ENCODE peak calls at places on chromosome 21, in six cellular contexts. B, X, T, L, D and S are unnamed samples.

GRCh38 chr21:37119421-37120218 is 46.6 kb downstream of the TTC3 start:
- DNase-seq in B (no peak), X (no peak), T (no peak), L (no peak), D (no peak), S (no peak)

GRCh38 chr21:21682172-21682571 is 684.0 kb downstream of the NCAM2 start:
- DNase-seq in B (no peak), X (no peak), T (no peak), L (no peak), D (no peak), S (no peak)

GRCh38 chr21:38167345-38167744 is 89.4 kb upstream of the KCNJ15 start:
- DNase-seq in B (no peak), X (no peak), T (no peak), L (no peak), D (no peak), S (no peak)

GRCh38 chr21:15732290-15732995 is 2.7 kb downstream of the USP25 start:
- DNase-seq in B (no peak), X (no peak), T (no peak), L (peak; percentile 18), D (no peak), S (no peak)

GRCh38 chr21:28704746-28705145 is 287.9 kb downstream of the LTN1 start:
- DNase-seq in B (no peak), X (no peak), T (no peak), L (no peak), D (no peak), S (no peak)

GRCh38 chr21:40254540-40255455 is 387.6 kb downstream of the PCP4 start:
- DNase-seq in B (no peak), X (no peak), T (no peak), L (no peak), D (no peak), S (no peak)

GRCh38 chr21:37899141-37899540 is 17.1 kb downstream of the KCNJ6 start:
- DNase-seq in B (no peak), X (no peak), T (no peak), L (no peak), D (no peak), S (no peak)

GRCh38 chr21:36563301-36563926 is 83.5 kb upstream of the CLDN14 start:
- DNase-seq in B (no peak), X (no peak), T (no peak), L (no peak), D (no peak), S (peak; percentile 30)

GRCh38 chr21:44804762-44805161 is 3.1 kb upstream of the UBE2G2 start:
- DNase-seq in B (no peak), X (no peak), T (no peak), L (no peak), D (no peak), S (no peak)

GRCh38 chr21:38386967-38387366 is 111.3 kb downstream of the ERG start:
- DNase-seq in B (no peak), X (no peak), T (no peak), L (no peak), D (no peak), S (no peak)

GRCh38 chr21:29299046-29299905 is 554 bp downstream of the BACH1 start:
- DNase-seq in B (peak; percentile 46), X (peak; percentile 64), T (peak; percentile 69), L (peak; percentile 73), D (peak; percentile 67), S (no peak)

GRCh38 chr21:44018813-44019567 is 6.9 kb downstream of the TRAPPC10 start:
- DNase-seq in B (no peak), X (no peak), T (no peak), L (no peak), D (no peak), S (no peak)

GRCh38 chr21:15264084-15264483 is 199.3 kb upstream of the NRIP1 start:
- DNase-seq in B (no peak), X (no peak), T (no peak), L (no peak), D (no peak), S (no peak)

GRCh38 chr21:33028759-33029511 is 3.2 kb downstream of the OLIG2 start:
- DNase-seq in B (no peak), X (no peak), T (no peak), L (no peak), D (no peak), S (no peak)

GRCh38 chr21:36846624-36847023 is 119.8 kb downstream of the HLCS start:
- DNase-seq in B (no peak), X (no peak), T (no peak), L (no peak), D (no peak), S (no peak)

GRCh38 chr21:39064325-39065012 is 118.8 kb downstream of the PSMG1 start:
- DNase-seq in B (no peak), X (no peak), T (no peak), L (no peak), D (no peak), S (no peak)

GRCh38 chr21:38272215-38272614 is 15.4 kb downstream of the KCNJ15 start:
- DNase-seq in B (no peak), X (no peak), T (no peak), L (no peak), D (no peak), S (no peak)

GRCh38 chr21:29305068-29305467 is 6.3 kb downstream of the BACH1 start:
- DNase-seq in B (no peak), X (no peak), T (no peak), L (no peak), D (no peak), S (no peak)

GRCh38 chr21:44892536-44893277 is 19.2 kb upstream of the PTTG1IP start:
- DNase-seq in B (peak; percentile 64), X (no peak), T (peak; percentile 62), L (peak; percentile 75), D (peak; percentile 78), S (no peak)

GRCh38 chr21:25036775-25037174 is 570.5 kb downstream of the MRPL39 start:
- DNase-seq in B (no peak), X (no peak), T (no peak), L (no peak), D (no peak), S (no peak)

GRCh38 chr21:25039461-25040380 is 567.6 kb downstream of the MRPL39 start:
- DNase-seq in B (no peak), X (no peak), T (no peak), L (no peak), D (no peak), S (no peak)
- TF ChIP-seq CTCF in B (no peak), X (peak; percentile 30), T (no peak), L (peak; percentile 62), D (no peak), S (no peak)

GRCh38 chr21:42258150-42258884 is 39.4 kb downstream of the ABCG1 start:
- DNase-seq in B (peak; percentile 41), X (peak; percentile 47), T (peak; percentile 78), L (peak; percentile 83), D (peak; percentile 79), S (peak; percentile 7)

GRCh38 chr21:42257091-42257760 is 38.3 kb downstream of the ABCG1 start:
- DNase-seq in B (no peak), X (no peak), T (peak; percentile 14), L (no peak), D (no peak), S (no peak)

GRCh38 chr21:42256316-42256715 is 37.4 kb downstream of the ABCG1 start:
- DNase-seq in B (no peak), X (no peak), T (peak; percentile 8), L (no peak), D (no peak), S (no peak)

GRCh38 chr21:42260121-42260520 is 41.2 kb downstream of the ABCG1 start:
- DNase-seq in B (no peak), X (no peak), T (peak; percentile 10), L (no peak), D (no peak), S (no peak)

DNA sequence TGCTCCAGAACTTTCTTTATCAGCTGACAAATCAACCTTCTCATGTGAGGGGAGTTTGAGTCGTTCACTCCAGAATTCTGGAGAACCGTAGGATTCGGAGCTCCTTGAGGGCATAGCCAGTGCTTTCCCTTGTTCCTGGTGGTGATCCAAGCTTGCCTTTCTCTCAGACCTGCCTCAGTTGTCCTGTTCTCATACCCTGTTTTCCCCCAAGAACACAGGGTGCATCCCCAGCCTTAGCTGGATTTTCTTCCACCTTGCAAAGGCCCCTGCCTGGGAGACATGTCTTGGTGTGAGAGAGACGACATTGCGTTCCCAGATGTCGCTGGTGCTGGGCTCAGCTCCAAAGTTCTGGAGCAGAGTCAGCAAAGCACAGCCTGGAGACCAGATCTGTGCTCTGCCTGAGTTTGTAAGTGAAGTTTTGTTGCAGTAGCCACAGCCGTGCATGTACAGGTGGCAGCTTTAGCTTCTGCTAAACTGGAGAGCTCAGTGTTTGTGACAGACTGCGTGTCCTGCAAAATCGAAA is 40.0 kb downstream of the ABCG1 start:
- DNase-seq in B (no peak), X (no peak), T (peak; percentile 8), L (peak; percentile 37), D (no peak), S (no peak)
- TF ChIP-seq CTCF in B (peak; percentile 50), X (no peak), T (no peak), L (no peak), D (no peak), S (no peak)

GRCh38 chr21:18170221-18170620 is 74.4 kb upstream of the CHODL start:
- DNase-seq in B (no peak), X (no peak), T (no peak), L (no peak), D (no peak), S (no peak)

GRCh38 chr21:18161841-18162240 is 82.8 kb upstream of the CHODL start:
- DNase-seq in B (no peak), X (no peak), T (no peak), L (no peak), D (no peak), S (no peak)

GRCh38 chr21:18164483-18164882 is 80.2 kb upstream of the CHODL start:
- DNase-seq in B (no peak), X (no peak), T (no peak), L (no peak), D (no peak), S (no peak)

GRCh38 chr21:18168108-18168507 is 76.5 kb upstream of the CHODL start:
- DNase-seq in B (no peak), X (no peak), T (no peak), L (no peak), D (no peak), S (no peak)

DNA sequence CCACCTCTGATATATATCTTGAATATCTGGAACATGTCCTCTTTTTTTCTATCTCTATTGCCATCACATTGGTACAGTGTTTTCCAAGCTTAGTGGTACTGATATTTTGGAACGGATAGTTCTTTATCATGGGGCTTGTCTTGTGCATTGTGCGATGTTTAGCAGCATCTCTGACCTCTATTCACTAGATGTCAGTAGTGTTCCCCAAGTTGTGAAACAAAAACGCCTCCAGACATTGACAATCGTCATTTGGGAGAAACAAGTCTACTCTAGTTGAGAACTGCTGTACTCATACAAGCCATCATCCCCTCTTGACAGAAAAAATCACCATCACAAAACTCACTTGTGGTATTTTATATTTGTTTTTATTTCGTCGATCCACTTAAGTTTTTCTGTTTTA is 79.7 kb upstream of the CHODL start:
- DNase-seq in B (no peak), X (no peak), T (no peak), L (no peak), D (no peak), S (no peak)
- TF ChIP-seq CTCF in B (no peak), X (no peak), T (no peak), L (no peak), D (no peak), S (no peak)

DNA sequence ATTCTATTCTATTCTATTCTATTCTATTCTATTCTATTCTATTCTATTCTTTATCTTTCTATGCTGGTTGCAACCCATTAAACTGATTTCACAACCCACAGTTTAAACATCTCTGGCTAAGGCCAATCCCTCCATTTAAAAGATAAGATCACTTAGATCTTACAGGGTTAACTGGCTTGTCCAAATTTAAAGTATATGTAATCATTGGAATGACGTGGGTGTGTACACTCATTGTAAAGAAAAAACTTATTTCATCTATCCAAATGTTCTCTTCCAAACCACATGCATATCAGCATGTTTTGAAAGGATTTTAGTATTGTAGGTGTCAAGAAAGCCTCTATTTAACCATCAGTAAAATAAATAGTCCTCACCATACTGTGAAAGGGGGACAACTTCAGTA is 299.6 kb upstream of the RUNX1 start:
- DNase-seq in B (no peak), X (no peak), T (no peak), L (no peak), D (no peak), S (no peak)
- TF ChIP-seq CTCF in B (no peak), X (no peak), T (no peak), L (no peak), D (no peak), S (no peak)